ENCODE peak calls at places on chromosomes 6 and 20, in seven cellular contexts. K, U, Z, L, H, B and T are unnamed samples.

GRCh38 chr20:53556267-53556897 is 37.3 kb downstream of the ZNF217 start:
- DNase-seq in K (no peak), U (no peak), Z (no peak), L (no peak), H (no peak), B (no peak), T (no peak)

GRCh38 chr6:154039231-154039842 is at the start of gene OPRM1:
- DNase-seq in K (peak; percentile 16), U (peak; percentile 59), Z (no peak), L (peak; percentile 37), H (no peak), B (peak; percentile 5), T (peak; percentile 44)

GRCh38 chr6:60991427-60992028 is 1294.5 kb downstream of the KHDRBS2 start:
- DNase-seq in K (no peak), U (no peak), Z (no peak), L (no peak), H (no peak), B (no peak), T (no peak)

GRCh38 chr20:32536861-32537656 is 48.1 kb downstream of the NOL4L start:
- DNase-seq in K (no peak), U (peak; percentile 59), Z (peak; percentile 53), L (peak; percentile 90), H (no peak), B (peak; percentile 75), T (no peak)

GRCh38 chr6:25223421-25224052 is 55.6 kb upstream of the CARMIL1 start:
- DNase-seq in K (peak; percentile 61), U (peak; percentile 75), Z (peak; percentile 84), L (peak; percentile 70), H (no peak), B (peak; percentile 55), T (peak; percentile 80)

GRCh38 chr20:57587989-57588377 is 27.1 kb downstream of the PCK1 start:
- DNase-seq in K (no peak), U (no peak), Z (no peak), L (no peak), H (no peak), B (no peak), T (no peak)

GRCh38 chr6:134911532-134911931 is 38.4 kb downstream of the ALDH8A1 start:
- DNase-seq in K (no peak), U (no peak), Z (no peak), L (no peak), H (no peak), B (no peak), T (no peak)

GRCh38 chr6:144434308-144434990 is 149.3 kb downstream of the UTRN start:
- DNase-seq in K (no peak), U (peak; percentile 54), Z (no peak), L (no peak), H (no peak), B (no peak), T (peak; percentile 86)

GRCh38 chr6:135555550-135555949 is 58.0 kb upstream of the AHI1 start:
- DNase-seq in K (no peak), U (no peak), Z (peak; percentile 50), L (no peak), H (no peak), B (no peak), T (no peak)

GRCh38 chr20:13771853-13772453 is 12.8 kb downstream of the ESF1 start:
- DNase-seq in K (no peak), U (no peak), Z (peak; percentile 79), L (no peak), H (no peak), B (peak; percentile 16), T (peak; percentile 51)

GRCh38 chr6:139372326-139373153 is 1.9 kb downstream of the CITED2 start:
- DNase-seq in K (no peak), U (no peak), Z (no peak), L (no peak), H (peak; percentile 90), B (no peak), T (peak; percentile 37)

GRCh38 chr6:139370707-139371345 is 3.6 kb downstream of the CITED2 start:
- DNase-seq in K (no peak), U (no peak), Z (no peak), L (no peak), H (no peak), B (no peak), T (no peak)

GRCh38 chr6:139370047-139370706 is 4.3 kb downstream of the CITED2 start:
- DNase-seq in K (no peak), U (no peak), Z (peak; percentile 64), L (no peak), H (no peak), B (no peak), T (peak; percentile 70)

GRCh38 chr6:139373154-139373927 is 1.1 kb downstream of the CITED2 start:
- DNase-seq in K (peak; percentile 68), U (peak; percentile 82), Z (peak; percentile 86), L (peak; percentile 75), H (peak; percentile 92), B (peak; percentile 78), T (peak; percentile 73)

DNA sequence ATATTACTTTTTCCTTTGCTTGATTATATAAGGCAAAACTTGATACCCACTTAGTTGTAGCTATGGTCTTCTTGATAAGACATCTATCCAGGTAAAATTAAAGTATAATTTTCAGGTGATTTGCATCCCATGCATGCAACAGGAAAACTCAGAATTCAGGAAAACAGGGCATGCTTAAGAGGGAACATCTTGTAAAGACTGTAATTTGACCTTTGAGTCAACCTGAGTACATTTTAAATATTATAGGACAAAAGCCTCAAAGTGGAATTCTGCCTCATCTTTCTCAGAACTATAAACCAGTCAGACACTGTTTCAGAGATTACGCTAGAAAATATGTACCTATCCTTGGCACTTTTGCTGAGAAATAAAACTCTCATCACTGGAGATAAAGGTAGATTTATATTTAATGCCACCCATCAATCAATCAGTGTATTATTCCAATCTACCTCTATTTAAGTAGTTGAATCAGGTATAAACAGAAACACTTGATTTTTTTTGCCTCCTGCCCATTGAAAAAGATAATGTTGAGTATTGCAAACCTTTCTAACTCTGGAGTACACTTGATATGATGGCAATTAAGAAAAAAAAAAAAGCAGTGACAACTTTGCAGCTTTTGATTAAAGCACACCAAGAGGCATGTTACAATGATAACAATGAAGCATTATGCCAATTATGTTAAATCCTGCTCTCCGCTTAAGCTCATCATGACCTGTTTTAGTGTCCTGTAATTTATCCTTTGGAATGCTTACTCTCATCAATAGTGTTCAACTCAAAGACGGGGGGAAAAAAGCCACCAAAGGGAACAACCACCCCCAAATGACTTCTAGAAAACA is 2.8 kb downstream of the CITED2 start:
- DNase-seq in K (no peak), U (no peak), Z (peak; percentile 50), L (no peak), H (peak; percentile 7), B (no peak), T (peak; percentile 30)
- H3K27ac ChIP-seq in K (peak overlapping the region; percentile 96), U (no peak overlapping the region), Z (peak overlapping the region; percentile 66), L (peak overlapping the region; percentile 97), H (peak overlapping the region; percentile 96), B (peak overlapping the region; percentile 18), T (peak overlapping the region; percentile 97)

GRCh38 chr20:10539818-10540553 is 104.9 kb downstream of the SLX4IP start:
- DNase-seq in K (no peak), U (no peak), Z (no peak), L (no peak), H (no peak), B (no peak), T (no peak)
- H3K4me1 ChIP-seq in K (peaks cover 3% of the 10 kb centered on the region), U (no peaks in the 10 kb centered on the region), Z (no peaks in the 10 kb centered on the region), L (peaks cover 24% of the 10 kb centered on the region), H (no peaks in the 10 kb centered on the region), B (peaks cover 10% of the 10 kb centered on the region), T (peaks cover 4% of the 10 kb centered on the region)

GRCh38 chr6:132475925-132476324 is 37.0 kb downstream of the STX7 start:
- DNase-seq in K (no peak), U (no peak), Z (no peak), L (no peak), H (no peak), B (no peak), T (no peak)
- H3K27ac ChIP-seq in K (no peak overlapping the region), U (no peak overlapping the region), Z (no peak overlapping the region), L (no peak overlapping the region), H (no peak overlapping the region), B (no peak overlapping the region), T (no peak overlapping the region)

DNA sequence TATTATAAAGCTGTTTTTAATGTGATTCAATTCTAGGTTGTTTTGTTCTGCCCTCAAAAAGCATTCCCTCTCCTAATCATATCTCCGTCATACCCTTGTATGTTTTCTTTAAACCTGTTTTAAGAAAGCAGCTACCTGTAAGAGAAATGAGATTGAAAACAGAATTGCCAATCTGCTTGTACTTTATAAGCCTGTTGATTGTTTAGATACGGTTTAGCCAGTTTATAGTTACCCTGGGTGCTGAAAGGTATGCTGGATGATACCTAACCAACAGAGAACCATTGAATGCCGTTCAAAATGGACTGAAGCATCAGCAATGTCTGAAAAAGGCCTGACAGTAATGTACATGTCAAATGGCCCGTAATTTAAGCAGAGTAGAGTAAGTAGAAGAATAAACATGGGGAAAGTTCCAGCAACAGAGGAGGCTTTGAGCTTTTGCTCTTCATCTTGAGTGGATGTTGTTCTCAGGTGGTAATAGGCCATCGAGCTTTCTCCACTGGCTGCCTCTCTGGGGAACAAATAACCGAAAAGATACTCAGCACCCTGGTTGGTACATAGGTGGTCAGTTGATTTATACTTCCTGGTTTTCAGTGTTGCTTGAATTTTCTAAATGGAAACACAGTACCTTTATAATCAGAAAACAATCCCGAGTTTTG is 27.5 kb downstream of the PTPN1 start:
- DNase-seq in K (no peak), U (no peak), Z (no peak), L (no peak), H (no peak), B (no peak), T (no peak)
- H3K4me1 ChIP-seq in K (peaks cover 69% of the 10 kb centered on the region), U (peaks cover 7% of the 10 kb centered on the region), Z (peaks cover 12% of the 10 kb centered on the region), L (peaks cover 90% of the 10 kb centered on the region), H (peaks cover 55% of the 10 kb centered on the region), B (peaks cover 69% of the 10 kb centered on the region), T (peaks cover 9% of the 10 kb centered on the region)